ENCODE peak calls at places on chromosomes 3 and 15, in four cellular contexts. One of them, this sample, is unnamed.

GRCh38 chr3:153977148-153977547 is 144.0 kb upstream of the ARHGEF26 start:
- DNase-seq in foreskin fibroblast: peak; percentile 29
- DNase-seq in esophagus muscularis mucosa: no peak
- DNase-seq in endodermal cell: no peak
- DNase-seq in this sample: no peak

GRCh38 chr3:161890147-161890625 is 393.6 kb downstream of the OTOL1 start:
- DNase-seq in foreskin fibroblast: peak; percentile 98
- DNase-seq in esophagus muscularis mucosa: no peak
- DNase-seq in endodermal cell: peak; percentile 50
- DNase-seq in this sample: no peak

GRCh38 chr15:96316953-96317629 is 13.4 kb upstream of the NR2F2 start:
- DNase-seq in endodermal cell: no peak
- DNase-seq in esophagus muscularis mucosa: no peak
- DNase-seq in foreskin fibroblast: no peak
- DNase-seq in this sample: no peak

GRCh38 chr15:33341943-33342342 is 31.2 kb downstream of the RYR3 start:
- DNase-seq in foreskin fibroblast: no peak
- DNase-seq in endodermal cell: peak; percentile 55
- DNase-seq in esophagus muscularis mucosa: no peak
- DNase-seq in this sample: no peak

GRCh38 chr3:48218537-48218936 is 4.8 kb upstream of the CAMP start:
- DNase-seq in endodermal cell: no peak
- DNase-seq in foreskin fibroblast: no peak
- DNase-seq in esophagus muscularis mucosa: no peak
- DNase-seq in this sample: no peak

GRCh38 chr3:52091566-52092290 is 35.4 kb upstream of the DUSP7 start:
- DNase-seq in foreskin fibroblast: peak; percentile 58
- DNase-seq in endodermal cell: no peak
- DNase-seq in esophagus muscularis mucosa: no peak
- DNase-seq in this sample: no peak

GRCh38 chr3:109910772-109911171 is 573.4 kb upstream of the DPPA4 start:
- DNase-seq in esophagus muscularis mucosa: no peak
- DNase-seq in foreskin fibroblast: no peak
- DNase-seq in endodermal cell: no peak
- DNase-seq in this sample: no peak

GRCh38 chr3:15510493-15510892 is 11.0 kb downstream of the COLQ start:
- DNase-seq in endodermal cell: no peak
- DNase-seq in esophagus muscularis mucosa: no peak
- DNase-seq in foreskin fibroblast: no peak
- DNase-seq in this sample: no peak

GRCh38 chr3:107884719-107885460 is 205.9 kb downstream of the CD47 start:
- DNase-seq in foreskin fibroblast: peak; percentile 70
- DNase-seq in esophagus muscularis mucosa: no peak
- DNase-seq in endodermal cell: no peak
- DNase-seq in this sample: no peak

GRCh38 chr3:114274929-114275328 is 18.9 kb upstream of the TIGIT start:
- DNase-seq in esophagus muscularis mucosa: no peak
- DNase-seq in endodermal cell: no peak
- DNase-seq in foreskin fibroblast: peak; percentile 53
- DNase-seq in this sample: no peak

GRCh38 chr15:63473999-63474809 is 30.2 kb upstream of the USP3 start:
- DNase-seq in foreskin fibroblast: peak; percentile 87
- DNase-seq in esophagus muscularis mucosa: no peak
- DNase-seq in endodermal cell: peak; percentile 92
- DNase-seq in this sample: no peak

GRCh38 chr3:124829819-124830554 is 57.2 kb downstream of the ITGB5 start:
- DNase-seq in foreskin fibroblast: peak; percentile 43
- DNase-seq in esophagus muscularis mucosa: no peak
- DNase-seq in endodermal cell: no peak
- DNase-seq in this sample: no peak

GRCh38 chr3:135966349-135966695 is 794 bp downstream of the PPP2R3A start:
- DNase-seq in endodermal cell: no peak
- DNase-seq in foreskin fibroblast: no peak
- DNase-seq in esophagus muscularis mucosa: no peak
- DNase-seq in this sample: no peak

GRCh38 chr15:51780636-51781035 is 29.2 kb downstream of the TMOD2 start:
- DNase-seq in endodermal cell: no peak
- DNase-seq in esophagus muscularis mucosa: no peak
- DNase-seq in foreskin fibroblast: peak; percentile 42
- DNase-seq in this sample: no peak

GRCh38 chr15:85821545-85821944 is 26.8 kb upstream of the KLHL25 start:
- DNase-seq in endodermal cell: peak; percentile 9
- DNase-seq in foreskin fibroblast: no peak
- DNase-seq in esophagus muscularis mucosa: no peak
- DNase-seq in this sample: no peak

GRCh38 chr15:62440310-62440709 is 275.2 kb upstream of the C2CD4B start:
- DNase-seq in esophagus muscularis mucosa: no peak
- DNase-seq in foreskin fibroblast: no peak
- DNase-seq in endodermal cell: no peak
- DNase-seq in this sample: no peak

GRCh38 chr3:29475854-29476253 is 195.0 kb downstream of the RBMS3 start:
- DNase-seq in foreskin fibroblast: no peak
- DNase-seq in esophagus muscularis mucosa: no peak
- DNase-seq in endodermal cell: peak; percentile 81
- DNase-seq in this sample: no peak

GRCh38 chr3:13365390-13366379 is 54.4 kb downstream of the NUP210 start:
- DNase-seq in foreskin fibroblast: no peak
- DNase-seq in endodermal cell: peak; percentile 57
- DNase-seq in esophagus muscularis mucosa: no peak
- DNase-seq in this sample: no peak

GRCh38 chr3:98778852-98779379 is 15.8 kb downstream of the ST3GAL6 start:
- DNase-seq in endodermal cell: no peak
- DNase-seq in esophagus muscularis mucosa: no peak
- DNase-seq in foreskin fibroblast: peak; percentile 77
- DNase-seq in this sample: no peak

GRCh38 chr3:186605078-186605477 is 7.8 kb upstream of the AHSG start:
- DNase-seq in esophagus muscularis mucosa: no peak
- DNase-seq in foreskin fibroblast: no peak
- DNase-seq in endodermal cell: no peak
- DNase-seq in this sample: no peak
- TF ChIP-seq CTCF in esophagus muscularis mucosa: no peak
- TF ChIP-seq CTCF in foreskin fibroblast: no peak
- TF ChIP-seq CTCF in endodermal cell: no peak
- TF ChIP-seq CTCF in this sample: no peak

GRCh38 chr15:80241508-80241907 is 10.5 kb downstream of the CTXND1 start:
- DNase-seq in endodermal cell: no peak
- DNase-seq in esophagus muscularis mucosa: peak; percentile 31
- DNase-seq in foreskin fibroblast: no peak
- DNase-seq in this sample: no peak

GRCh38 chr15:80246425-80246894 is 5.6 kb downstream of the CTXND1 start:
- DNase-seq in esophagus muscularis mucosa: no peak
- DNase-seq in endodermal cell: no peak
- DNase-seq in foreskin fibroblast: no peak
- DNase-seq in this sample: peak; percentile 48

GRCh38 chr15:80242802-80243201 is 9.2 kb downstream of the CTXND1 start:
- DNase-seq in esophagus muscularis mucosa: peak; percentile 74
- DNase-seq in endodermal cell: no peak
- DNase-seq in foreskin fibroblast: no peak
- DNase-seq in this sample: no peak

GRCh38 chr15:80240261-80240660 is 11.8 kb downstream of the CTXND1 start:
- DNase-seq in foreskin fibroblast: no peak
- DNase-seq in endodermal cell: no peak
- DNase-seq in esophagus muscularis mucosa: peak; percentile 34
- DNase-seq in this sample: peak; percentile 15

DNA sequence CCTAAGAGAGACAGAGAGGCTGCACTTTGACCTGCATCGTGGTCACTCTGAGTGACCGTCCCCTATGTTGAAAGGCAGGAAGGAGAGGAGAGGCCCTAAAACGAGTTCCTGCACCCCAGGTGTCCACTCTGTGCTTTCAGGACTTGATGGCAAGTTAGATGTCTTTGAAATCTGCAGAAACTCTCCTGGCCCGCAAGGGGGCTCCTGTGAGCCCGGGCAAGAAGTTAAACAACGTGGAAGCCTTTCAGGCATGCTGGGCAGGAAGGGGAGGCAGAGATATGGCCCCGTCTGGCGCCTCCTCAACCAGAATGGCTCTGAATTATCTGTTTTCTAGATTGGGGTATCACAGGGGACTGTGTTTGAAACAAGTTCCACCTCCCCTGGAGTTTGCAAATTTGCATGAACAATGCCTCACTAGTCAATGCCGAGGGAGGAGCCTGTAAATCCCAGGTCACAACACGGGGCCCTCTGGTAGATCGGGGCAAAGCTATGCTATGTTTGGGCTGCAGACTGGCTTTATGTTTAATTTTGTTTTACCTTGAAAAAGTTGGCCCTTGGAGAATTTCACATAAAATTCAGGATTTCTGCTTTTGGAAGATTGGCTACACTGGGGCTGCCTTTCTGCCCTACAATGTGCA is 9.8 kb downstream of the CTXND1 start:
- DNase-seq in foreskin fibroblast: peak; percentile 26
- DNase-seq in endodermal cell: peak; percentile 94
- DNase-seq in esophagus muscularis mucosa: peak; percentile 89
- DNase-seq in this sample: no peak
- TF ChIP-seq CTCF in foreskin fibroblast: peak; percentile 72
- TF ChIP-seq CTCF in endodermal cell: peak; percentile 94
- TF ChIP-seq CTCF in esophagus muscularis mucosa: no peak
- TF ChIP-seq CTCF in this sample: peak; percentile 58

GRCh38 chr3:62184559-62184958 is 188.8 kb downstream of the FEZF2 start:
- DNase-seq in foreskin fibroblast: no peak
- DNase-seq in endodermal cell: no peak
- DNase-seq in esophagus muscularis mucosa: no peak
- DNase-seq in this sample: no peak
- TF ChIP-seq CTCF in foreskin fibroblast: no peak
- TF ChIP-seq CTCF in endodermal cell: no peak
- TF ChIP-seq CTCF in esophagus muscularis mucosa: no peak
- TF ChIP-seq CTCF in this sample: no peak

GRCh38 chr3:128999104-128999503 is 2.0 kb upstream of the EFCC1 start:
- DNase-seq in esophagus muscularis mucosa: no peak
- DNase-seq in foreskin fibroblast: no peak
- DNase-seq in endodermal cell: peak; percentile 65
- DNase-seq in this sample: no peak
- TF ChIP-seq CTCF in esophagus muscularis mucosa: no peak
- TF ChIP-seq CTCF in foreskin fibroblast: no peak
- TF ChIP-seq CTCF in endodermal cell: no peak
- TF ChIP-seq CTCF in this sample: no peak

DNA sequence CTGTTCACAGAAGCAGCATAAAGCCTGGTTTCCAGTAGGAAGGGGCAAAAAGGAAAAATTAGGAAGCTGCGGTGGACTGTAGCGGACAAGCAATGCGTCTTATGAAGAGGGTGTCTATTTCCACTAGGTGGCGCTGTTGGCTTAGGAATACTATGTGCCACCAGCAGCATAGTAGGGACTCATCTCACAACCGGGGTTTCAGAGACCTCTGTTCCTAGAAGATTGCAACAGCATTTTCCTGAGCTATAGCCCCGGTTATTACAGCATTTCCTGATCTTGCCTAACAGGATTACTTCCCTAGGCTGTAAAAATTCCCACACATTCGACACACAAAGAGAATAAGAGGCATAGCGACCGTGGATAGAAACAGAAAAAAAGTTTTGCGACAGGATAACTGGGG is 683.0 kb downstream of the TBL1XR1 start:
- DNase-seq in esophagus muscularis mucosa: no peak
- DNase-seq in foreskin fibroblast: peak; percentile 63
- DNase-seq in endodermal cell: peak; percentile 87
- DNase-seq in this sample: no peak
- TF ChIP-seq CTCF in esophagus muscularis mucosa: peak; percentile 60
- TF ChIP-seq CTCF in foreskin fibroblast: peak; percentile 34
- TF ChIP-seq CTCF in endodermal cell: peak; percentile 81
- TF ChIP-seq CTCF in this sample: peak; percentile 62

GRCh38 chr3:68999605-69000004 is 13.9 kb downstream of the EOGT start:
- DNase-seq in esophagus muscularis mucosa: no peak
- DNase-seq in endodermal cell: no peak
- DNase-seq in foreskin fibroblast: no peak
- DNase-seq in this sample: no peak

GRCh38 chr3:68996356-68996995 is 17.0 kb downstream of the EOGT start:
- DNase-seq in endodermal cell: no peak
- DNase-seq in foreskin fibroblast: peak; percentile 19
- DNase-seq in esophagus muscularis mucosa: peak; percentile 77
- DNase-seq in this sample: no peak

DNA sequence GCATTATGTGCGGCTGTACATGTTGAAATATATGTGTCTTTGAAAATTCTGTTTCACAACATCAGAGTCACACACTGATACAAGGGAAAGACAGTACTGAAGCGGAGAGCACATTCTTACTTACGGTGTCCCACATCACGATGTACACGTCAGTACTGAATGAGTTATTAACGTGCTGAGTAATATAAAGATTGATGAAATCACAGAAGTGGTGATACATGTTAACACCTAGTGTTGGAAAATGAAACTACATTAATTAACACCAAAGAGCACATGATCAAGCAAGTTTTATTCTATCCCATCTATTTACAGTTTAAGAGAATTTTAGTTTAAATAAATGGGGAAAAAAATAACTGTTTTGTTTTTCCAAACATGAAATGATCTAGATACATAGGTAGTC is 15.6 kb downstream of the EOGT start:
- DNase-seq in foreskin fibroblast: no peak
- DNase-seq in esophagus muscularis mucosa: no peak
- DNase-seq in endodermal cell: no peak
- DNase-seq in this sample: no peak
- TF ChIP-seq CTCF in foreskin fibroblast: no peak
- TF ChIP-seq CTCF in esophagus muscularis mucosa: no peak
- TF ChIP-seq CTCF in endodermal cell: peak; percentile 34
- TF ChIP-seq CTCF in this sample: no peak

DNA sequence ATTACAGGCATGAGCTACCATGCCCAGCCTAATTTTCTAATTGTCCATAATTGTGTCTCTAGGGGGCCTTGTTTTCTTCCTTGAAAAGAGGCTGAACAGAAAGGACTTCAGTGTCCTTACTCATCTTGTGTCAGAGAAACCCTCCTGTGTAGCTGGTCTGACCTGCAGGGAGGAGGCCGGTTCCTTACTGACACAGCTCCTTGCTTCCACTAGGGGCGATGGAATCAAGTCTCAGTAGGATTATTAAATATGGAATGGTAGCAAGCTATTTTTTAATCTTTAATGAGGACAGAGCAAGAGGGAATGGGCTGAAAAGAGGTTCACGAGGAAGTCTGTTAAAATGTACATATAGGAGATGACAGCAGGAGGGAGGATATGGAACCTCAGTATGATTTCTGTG is 8.6 kb downstream of the LPCAT4 start:
- DNase-seq in endodermal cell: no peak
- DNase-seq in foreskin fibroblast: peak; percentile 39
- DNase-seq in esophagus muscularis mucosa: no peak
- DNase-seq in this sample: no peak
- TF ChIP-seq CTCF in endodermal cell: peak; percentile 68
- TF ChIP-seq CTCF in foreskin fibroblast: peak; percentile 25
- TF ChIP-seq CTCF in esophagus muscularis mucosa: no peak
- TF ChIP-seq CTCF in this sample: no peak